ENCODE peak calls at places on chromosomes 5 and 9, in ten cellular contexts. P is pancreas; V is brain microvascular endothelial cell; C is CD8-positive, alpha-beta memory T cell; I is uterus; Q is colonic mucosa; W is IMR-90; S is heart right ventricle; G is GM23248; N is keratinocyte. X is an unnamed sample. For H3K36me3 and H3K27me3, the result is how much of the 10 kb centered on the place peaks cover.

GRCh38 chr9:90124961-90125360 is 517.7 kb downstream of the DIRAS2 start:
- DNase-seq in N (no peak), S (no peak), V (no peak), P (no peak), G (peak), W (no peak), C (no peak), I (no peak), Q (no peak), X (no peak)

GRCh38 chr9:76658510-76659231 is 105.6 kb upstream of the PCA3 start:
- DNase-seq in V (peak), G (peak), Q (no peak), I (no peak), N (no peak), S (no peak), P (no peak), W (peak), C (peak), X (peak)

GRCh38 chr9:93234600-93234999 is 50.7 kb downstream of the WNK2 start:
- DNase-seq in W (no peak), Q (no peak), S (no peak), G (no peak), I (no peak), N (no peak), P (no peak), C (no peak), V (no peak), X (no peak)

GRCh38 chr9:134546746-134547145 is 94.9 kb upstream of the COL5A1 start:
- DNase-seq in Q (no peak), V (no peak), S (no peak), P (peak), W (no peak), I (no peak), C (no peak), N (no peak), G (no peak), X (no peak)

GRCh38 chr9:125985998-125986655 is 239.0 kb downstream of the PBX3 start:
- DNase-seq in I (peak), S (no peak), P (peak), W (no peak), C (no peak), V (no peak), Q (no peak), N (no peak), G (no peak), X (no peak)

GRCh38 chr5:93273176-93273575 is 307.8 kb downstream of the NR2F1-AS1 start:
- DNase-seq in S (no peak), Q (no peak), V (peak), W (peak), C (no peak), I (no peak), G (peak), P (no peak), N (no peak), X (peak)

GRCh38 chr9:83714316-83714715 is 6.6 kb upstream of the UBQLN1 start:
- DNase-seq in W (no peak), C (no peak), S (no peak), V (no peak), G (peak), I (no peak), P (no peak), N (no peak), Q (no peak), X (no peak)

GRCh38 chr5:159135896-159136531 is 36.3 kb upstream of the EBF1 start:
- DNase-seq in S (no peak), W (peak), V (peak), C (no peak), P (no peak), I (no peak), N (no peak), G (peak), Q (no peak), X (peak)

GRCh38 chr9:120439147-120439546 is 140.8 kb downstream of the CDK5RAP2 start:
- DNase-seq in I (no peak), W (peak), P (no peak), S (no peak), G (peak), N (no peak), Q (no peak), V (no peak), C (no peak), X (no peak)

GRCh38 chr5:54311178-54311811 is 922 bp upstream of the ARL15 start:
- DNase-seq in W (peak), N (no peak), S (no peak), C (peak), V (peak), I (no peak), G (peak), P (no peak), Q (no peak), X (peak)

GRCh38 chr9:85212887-85213286 is 528.9 kb downstream of the AGTPBP1 start:
- DNase-seq in W (no peak), P (no peak), C (no peak), Q (no peak), V (peak), I (no peak), G (peak), N (peak), S (no peak), X (peak)

GRCh38 chr5:95815143-95815729 is 7.3 kb downstream of the GLRX start:
- DNase-seq in C (no peak), S (no peak), Q (no peak), V (no peak), P (no peak), G (no peak), N (no peak), W (no peak), I (no peak), X (no peak)

GRCh38 chr5:127612441-127613141 is 36.3 kb upstream of the CTXN3 start:
- DNase-seq in N (no peak), I (no peak), G (no peak), P (no peak), Q (no peak), S (no peak), W (no peak), V (no peak), C (no peak), X (peak)

GRCh38 chr5:35004200-35004599 is 43.5 kb downstream of the AGXT2 start:
- DNase-seq in W (no peak), I (no peak), N (no peak), P (no peak), C (no peak), S (no peak), V (no peak), Q (no peak), G (no peak), X (no peak)

GRCh38 chr5:149324639-149325038 is 20.7 kb upstream of the GRPEL2 start:
- DNase-seq in N (no peak), Q (no peak), W (no peak), G (no peak), I (no peak), P (no peak), S (no peak), V (no peak), C (no peak), X (peak)

GRCh38 chr9:29078063-29078660 is 1504.9 kb upstream of the C9orf72 start:
- DNase-seq in G (peak), P (no peak), Q (no peak), S (no peak), V (no peak), I (no peak), N (no peak), W (no peak), C (no peak), X (peak)

GRCh38 chr5:155167736-155168135 is 154.2 kb downstream of the KIF4B start:
- DNase-seq in V (no peak), C (no peak), N (no peak), I (no peak), W (no peak), Q (no peak), G (no peak), P (no peak), S (no peak), X (no peak)

GRCh38 chr5:40480392-40480791 is 199.3 kb upstream of the PTGER4 start:
- DNase-seq in G (no peak), P (no peak), W (no peak), C (peak), I (no peak), N (no peak), Q (no peak), V (no peak), S (no peak), X (no peak)

GRCh38 chr9:75889977-75890540 is 414 bp upstream of the PCSK5 start:
- DNase-seq in P (no peak), N (no peak), G (peak), V (peak), C (no peak), I (peak), S (no peak), W (peak), Q (peak), X (peak)

GRCh38 chr9:135589596-135590485 is 28.3 kb downstream of the PAEP start:
- DNase-seq in P (peak), C (no peak), S (no peak), N (no peak), G (no peak), I (no peak), V (no peak), Q (no peak), W (no peak), X (no peak)

GRCh38 chr9:90025816-90026215 is 421.0 kb downstream of the GADD45G start:
- DNase-seq in I (no peak), W (no peak), P (no peak), C (no peak), S (no peak), G (peak), N (peak), V (peak), Q (no peak), X (peak)

GRCh38 chr5:93422652-93423332 is 158.2 kb downstream of the NR2F1-AS1 start:
- DNase-seq in P (no peak), I (no peak), C (no peak), W (no peak), V (no peak), N (no peak), S (no peak), G (no peak), Q (no peak), X (no peak)

GRCh38 chr5:140251527-140251973 is 51.4 kb downstream of the PFDN1 start:
- DNase-seq in S (no peak), Q (no peak), C (peak), G (peak), I (no peak), P (no peak), N (peak), V (peak), W (peak), X (peak)

GRCh38 chr5:112186401-112186990 is 232.6 kb downstream of the EPB41L4A start:
- DNase-seq in C (no peak), I (no peak), P (no peak), Q (peak), V (peak), S (no peak), N (no peak), G (peak), W (peak), X (peak)

GRCh38 chr5:132987531-132988408 is 24.3 kb upstream of the AFF4 start:
- DNase-seq in Q (no peak), G (no peak), N (no peak), C (no peak), P (peak), I (no peak), W (no peak), S (no peak), V (no peak), X (no peak)

GRCh38 chr5:137073192-137073591 is 425.9 kb downstream of the SPOCK1 start:
- DNase-seq in I (no peak), Q (no peak), N (no peak), P (no peak), C (no peak), G (peak), S (no peak), V (no peak), W (peak), X (peak)

GRCh38 chr5:34038838-34039237 is 4.2 kb downstream of the C1QTNF3 start:
- DNase-seq in Q (no peak), I (no peak), G (no peak), W (no peak), P (no peak), S (no peak), N (no peak), C (no peak), V (no peak), X (no peak)

GRCh38 chr5:83644301-83644700 is 76.4 kb downstream of the HAPLN1 start:
- DNase-seq in G (no peak), Q (no peak), P (no peak), V (no peak), C (no peak), I (no peak), N (no peak), S (no peak), W (no peak), X (no peak)

GRCh38 chr5:54624671-54625583 is 107.4 kb downstream of the SNX18 start:
- DNase-seq in P (no peak), I (no peak), C (no peak), W (peak), N (no peak), G (peak), S (no peak), V (no peak), Q (no peak), X (no peak)

GRCh38 chr5:122726990-122727616 is 47.8 kb upstream of the SNX2 start:
- DNase-seq in S (no peak), W (peak), C (no peak), G (peak), P (no peak), N (peak), I (no peak), Q (no peak), V (peak), X (peak)

GRCh38 chr9:106731910-106732309 is 131.1 kb upstream of the ZNF462 start:
- DNase-seq in C (no peak), P (no peak), S (no peak), N (no peak), G (no peak), I (no peak), Q (no peak), V (no peak), W (no peak), X (no peak)

GRCh38 chr5:10661401-10661800 is 97.5 kb downstream of the ANKRD33B start:
- DNase-seq in Q (no peak), S (no peak), C (no peak), W (no peak), G (no peak), N (no peak), I (no peak), V (no peak), P (no peak), X (no peak)

GRCh38 chr5:100464418-100464817 is 70.8 kb upstream of the FAM174A start:
- DNase-seq in C (no peak), W (peak), I (no peak), N (no peak), G (peak), P (no peak), V (peak), Q (no peak), S (no peak), X (peak)

GRCh38 chr5:143737073-143737472 is 74.9 kb upstream of the HMHB1 start:
- DNase-seq in I (no peak), V (no peak), P (no peak), G (no peak), W (no peak), Q (no peak), N (no peak), S (no peak), C (no peak), X (no peak)

GRCh38 chr5:157172408-157172807 is 6.3 kb upstream of the GARIN3 start:
- DNase-seq in C (peak), S (no peak), G (no peak), P (no peak), N (no peak), Q (no peak), V (no peak), I (no peak), W (no peak), X (no peak)

GRCh38 chr5:147188200-147189108 is 46.4 kb upstream of the STK32A start:
- DNase-seq in S (no peak), P (no peak), N (peak), G (peak), I (peak), Q (peak), W (peak), C (peak), V (peak), X (peak)
- H3K4me3 ChIP-seq in S (no peak), P (no peak), N (no peak), G (peak), I (no peak), Q (no peak), W (no peak), C (no peak), V (no peak), X (no peak)

GRCh38 chr9:114050646-114051045 is 27.5 kb downstream of the AMBP start:
- DNase-seq in I (no peak), G (no peak), C (no peak), V (no peak), Q (no peak), S (no peak), W (no peak), N (no peak), P (no peak), X (no peak)
- H3K36me3 ChIP-seq in I (under half), G (under half), C (under half), V (under half), Q (under half), S (under half), W (under half), N (under half), P (under half), X (under half)

GRCh38 chr9:33633621-33634020 is 109.6 kb downstream of the ANKRD18B start:
- DNase-seq in P (no peak), G (no peak), W (no peak), I (no peak), N (no peak), Q (no peak), C (no peak), S (no peak), V (no peak), X (no peak)
- H3K27me3 ChIP-seq in P (under half), G (half or more), W (under half), I (under half), N (under half), Q (under half), C (under half), S (under half), V (under half), X (under half)

GRCh38 chr9:124390812-124391658 is 24.2 kb downstream of the PSMB7 start:
- DNase-seq in V (no peak), W (peak), N (no peak), Q (no peak), S (no peak), P (no peak), G (peak), C (no peak), I (no peak), X (peak)
- H3K4me3 ChIP-seq in V (no peak), W (no peak), N (no peak), Q (no peak), S (no peak), P (no peak), G (peak), C (no peak), I (no peak), X (no peak)

GRCh38 chr5:79305706-79306105 is 69.8 kb downstream of the JMY start:
- DNase-seq in W (peak), G (no peak), S (no peak), V (no peak), I (no peak), N (no peak), C (no peak), Q (no peak), P (no peak), X (peak)
- H3K36me3 ChIP-seq in W (under half), G (under half), S (half or more), V (under half), I (under half), N (under half), C (under half), Q (under half), P (under half), X (under half)

GRCh38 chr5:138093036-138093435 is 9.2 kb downstream of the WNT8A start:
- DNase-seq in W (no peak), V (no peak), C (no peak), N (no peak), P (no peak), Q (no peak), G (no peak), I (no peak), S (no peak), X (no peak)
- H3K27me3 ChIP-seq in W (under half), V (under half), C (under half), N (under half), P (under half), Q (under half), G (half or more), I (under half), S (under half), X (under half)

DNA sequence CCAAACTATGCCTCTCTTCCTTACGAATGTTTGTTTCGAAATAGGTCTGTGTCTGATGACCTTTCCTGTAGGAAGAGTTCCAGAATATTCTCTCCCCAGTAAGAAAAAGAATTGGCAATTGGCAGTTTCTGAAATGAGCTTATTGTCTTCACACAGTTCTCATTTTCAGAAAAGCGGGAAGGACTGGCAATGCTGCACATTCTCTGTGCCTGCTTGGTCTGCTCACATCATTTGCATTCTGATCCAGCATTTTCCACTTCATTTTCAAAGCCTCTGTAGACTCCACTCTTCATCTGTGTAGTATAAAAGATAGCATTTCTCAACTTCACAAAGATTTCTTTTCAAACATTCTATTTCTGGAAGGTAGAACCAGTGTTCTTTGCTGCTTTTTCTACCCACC is 120.6 kb upstream of the CCDC112 start:
- DNase-seq in V (no peak), C (no peak), W (no peak), I (no peak), G (no peak), N (no peak), Q (no peak), S (no peak), P (no peak), X (no peak)
- H3K4me3 ChIP-seq in V (no peak), C (no peak), W (no peak), I (no peak), G (no peak), N (no peak), Q (no peak), S (no peak), P (no peak), X (no peak)

GRCh38 chr5:179870952-179871351 is 12.3 kb upstream of the MRNIP start:
- DNase-seq in W (no peak), P (peak), Q (no peak), G (no peak), N (no peak), S (no peak), V (no peak), I (no peak), C (no peak), X (no peak)
- H3K36me3 ChIP-seq in W (half or more), P (under half), Q (under half), G (under half), N (half or more), S (half or more), V (under half), I (under half), C (under half), X (under half)

DNA sequence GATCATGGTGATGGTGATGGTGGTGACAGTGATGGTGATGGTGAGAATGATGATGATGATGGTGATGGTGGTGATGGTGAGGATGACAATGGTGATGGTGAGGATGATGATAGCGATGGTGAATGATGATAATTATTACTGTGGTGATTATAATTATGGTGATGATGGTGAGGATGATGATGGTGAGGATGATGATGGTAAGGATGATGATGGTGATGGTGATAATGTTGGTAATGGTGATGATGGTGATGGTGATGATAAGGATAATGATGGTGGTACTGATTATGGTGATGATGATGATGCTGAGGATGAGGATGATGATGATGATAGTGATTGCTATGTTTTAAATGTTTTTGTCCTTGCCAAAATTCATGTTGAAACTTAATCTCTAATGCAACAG is 37.3 kb upstream of the HRH2 start:
- DNase-seq in Q (no peak), W (no peak), C (no peak), N (no peak), I (no peak), V (no peak), S (no peak), G (no peak), P (no peak), X (no peak)
- H3K27me3 ChIP-seq in Q (under half), W (under half), C (under half), N (under half), I (under half), V (under half), S (under half), G (under half), P (under half), X (under half)

GRCh38 chr5:32297181-32298055 is 15.3 kb downstream of the MTMR12 start:
- DNase-seq in S (no peak), I (no peak), Q (peak), G (no peak), V (no peak), P (no peak), C (no peak), W (peak), N (no peak), X (peak)
- H3K4me3 ChIP-seq in S (no peak), I (no peak), Q (no peak), G (no peak), V (no peak), P (no peak), C (no peak), W (no peak), N (no peak), X (no peak)